ENCODE peak calls at places on chromosomes 3 and 15, in six cellular contexts. M, T, Z, N, Y and F are unnamed samples. For H3K9me3 and H3K4me1, the result is how much of the 10 kb centered on the place peaks cover.

GRCh38 chr3:181716916-181717315 is 5.2 kb downstream of the SOX2 start:
- DNase-seq in Y (no peak), M (no peak), T (no peak), N (no peak), Z (no peak), F (no peak)

GRCh38 chr15:59662260-59662659 is 4.9 kb upstream of the GTF2A2 start:
- DNase-seq in T (no peak), M (no peak), Y (no peak), Z (no peak), N (no peak), F (no peak)

GRCh38 chr3:183253961-183254815 is 1.1 kb downstream of the B3GNT5 start:
- DNase-seq in N (peak), Z (no peak), M (peak), Y (peak), T (no peak), F (no peak)

GRCh38 chr3:142652826-142653292 is 56.7 kb downstream of the PLS1 start:
- DNase-seq in Z (no peak), M (no peak), T (no peak), Y (no peak), N (no peak), F (no peak)

GRCh38 chr3:183281126-183281797 is 28.2 kb downstream of the B3GNT5 start:
- DNase-seq in Y (no peak), T (no peak), Z (no peak), N (no peak), M (no peak), F (no peak)

GRCh38 chr3:61634678-61635077 is 73.3 kb downstream of the PTPRG start:
- DNase-seq in Y (no peak), Z (no peak), N (no peak), M (no peak), T (no peak), F (peak)

GRCh38 chr15:41546846-41547786 is 3.1 kb upstream of the RPAP1 start:
- DNase-seq in T (no peak), Z (no peak), M (peak), N (no peak), Y (no peak), F (peak)

GRCh38 chr3:9250236-9250635 is 790 bp upstream of the SRGAP3 start:
- DNase-seq in N (no peak), T (no peak), Y (no peak), Z (no peak), M (no peak), F (no peak)

GRCh38 chr3:3031358-3031757 is 78.8 kb downstream of the IL5RA start:
- DNase-seq in Z (no peak), T (no peak), M (no peak), Y (no peak), N (no peak), F (no peak)

GRCh38 chr15:66826504-66826903 is 124.5 kb downstream of the SMAD6 start:
- DNase-seq in T (no peak), N (no peak), M (no peak), Y (no peak), Z (no peak), F (no peak)

GRCh38 chr3:50193286-50193685 is 1.9 kb downstream of the GNAT1 start:
- DNase-seq in Z (no peak), Y (peak), N (no peak), T (no peak), M (no peak), F (no peak)

GRCh38 chr15:50227076-50227475 is 38.5 kb downstream of the HDC start:
- DNase-seq in T (no peak), M (peak), N (no peak), Y (no peak), Z (no peak), F (no peak)

GRCh38 chr3:132461544-132461943 is 44.2 kb downstream of the DNAJC13 start:
- DNase-seq in N (no peak), T (no peak), M (no peak), Y (no peak), Z (no peak), F (no peak)

GRCh38 chr15:71669688-71670087 is 140.7 kb upstream of the NR2E3 start:
- DNase-seq in N (no peak), Y (no peak), Z (no peak), T (no peak), M (no peak), F (no peak)

GRCh38 chr3:6805236-6805635 is 55.7 kb upstream of the GRM7 start:
- DNase-seq in Y (no peak), M (no peak), Z (no peak), T (no peak), N (no peak), F (no peak)

GRCh38 chr3:42683875-42684593 is 1.3 kb upstream of the KLHL40 start:
- DNase-seq in Z (peak), N (peak), Y (peak), T (peak), M (peak), F (peak)

GRCh38 chr15:94119923-94120775 is 111.2 kb upstream of the MCTP2 start:
- DNase-seq in T (peak), N (peak), Z (peak), Y (peak), M (peak), F (peak)

GRCh38 chr3:17942856-17943255 is 200.4 kb upstream of the TBC1D5 start:
- DNase-seq in N (no peak), M (no peak), Y (no peak), Z (no peak), T (no peak), F (no peak)

GRCh38 chr3:66561374-66561773 is 60.6 kb upstream of the LRIG1 start:
- DNase-seq in T (no peak), Z (no peak), N (no peak), Y (no peak), M (no peak), F (no peak)

GRCh38 chr3:52322466-52322865 is 6.3 kb downstream of the DNAH1 start:
- DNase-seq in T (no peak), M (no peak), Z (no peak), N (no peak), Y (no peak), F (no peak)

GRCh38 chr3:9600597-9600996 is 47.0 kb upstream of the LHFPL4 start:
- DNase-seq in M (peak), Z (no peak), T (no peak), N (peak), Y (peak), F (no peak)

GRCh38 chr15:82064824-82065223 is 19.0 kb upstream of the MEX3B start:
- DNase-seq in Y (no peak), T (no peak), Z (no peak), M (no peak), N (no peak), F (no peak)

GRCh38 chr3:53009826-53010539 is 35.9 kb downstream of the SFMBT1 start:
- DNase-seq in Y (no peak), Z (no peak), M (no peak), N (no peak), T (no peak), F (no peak)

GRCh38 chr3:183253364-183253960 is 409 bp downstream of the B3GNT5 start:
- DNase-seq in T (peak), Y (peak), M (peak), N (peak), Z (no peak), F (peak)

GRCh38 chr3:31184257-31185003 is 290.0 kb upstream of the GADL1 start:
- DNase-seq in T (no peak), N (no peak), Z (no peak), Y (no peak), M (no peak), F (no peak)

GRCh38 chr15:68407886-68408500 is 24.0 kb downstream of the ITGA11 start:
- DNase-seq in T (no peak), Z (no peak), M (no peak), N (no peak), Y (no peak), F (peak)

GRCh38 chr15:90016721-90017120 is 15.6 kb downstream of the ZNF710 start:
- DNase-seq in Z (no peak), T (no peak), M (no peak), Y (no peak), N (no peak), F (no peak)

GRCh38 chr3:17743660-17743995 is 1.2 kb upstream of the TBC1D5 start:
- DNase-seq in T (no peak), M (no peak), Y (no peak), Z (no peak), N (no peak), F (no peak)

GRCh38 chr3:54133196-54133595 is 10.8 kb downstream of the CACNA2D3 start:
- DNase-seq in M (no peak), T (no peak), Y (no peak), Z (no peak), N (no peak), F (no peak)

GRCh38 chr3:37867144-37867543 is 5.5 kb downstream of the CTDSPL start:
- DNase-seq in N (no peak), T (no peak), M (no peak), Y (no peak), Z (no peak), F (no peak)
- H3K9me3 ChIP-seq in N (under half), T (under half), M (under half), Y (under half), Z (under half), F (under half)

GRCh38 chr3:116140100-116140689 is 305.1 kb downstream of the LSAMP start:
- DNase-seq in M (peak), Y (no peak), T (no peak), Z (no peak), N (no peak), F (peak)
- H3K4me1 ChIP-seq in M (under half), Y (under half), T (under half), Z (under half), N (under half), F (under half)

GRCh38 chr15:99620178-99620577 is 54.4 kb downstream of the MEF2A start:
- DNase-seq in M (no peak), N (no peak), Z (no peak), Y (no peak), T (no peak), F (no peak)

GRCh38 chr15:99618941-99619411 is 53.2 kb downstream of the MEF2A start:
- DNase-seq in Y (peak), Z (no peak), N (no peak), M (no peak), T (no peak), F (no peak)

GRCh38 chr15:99616773-99617342 is 51.1 kb downstream of the MEF2A start:
- DNase-seq in Z (no peak), Y (no peak), T (no peak), M (no peak), N (no peak), F (no peak)

GRCh38 chr15:99621767-99622166 is 56.0 kb downstream of the MEF2A start:
- DNase-seq in Z (no peak), Y (no peak), N (no peak), M (no peak), T (no peak), F (no peak)

DNA sequence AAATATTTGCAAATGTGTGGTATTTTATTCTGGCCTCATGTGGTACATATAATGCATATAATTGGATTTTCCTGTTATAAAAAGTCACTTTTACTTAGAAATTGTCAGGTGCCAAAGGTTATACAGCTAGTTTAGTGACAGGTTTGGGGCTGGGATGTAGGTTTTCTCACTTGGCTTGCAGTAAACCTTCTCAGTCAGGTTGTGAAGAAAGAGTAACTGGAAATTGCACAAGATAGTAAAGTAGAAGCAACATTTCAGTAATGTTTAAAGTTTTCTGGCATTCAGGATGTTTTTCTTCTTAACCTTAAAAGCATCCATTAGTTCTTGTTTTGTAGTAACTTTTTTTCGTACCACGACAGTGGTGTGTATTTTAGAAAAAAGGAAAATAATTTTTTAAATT is 53.9 kb downstream of the MEF2A start:
- DNase-seq in Z (no peak), M (no peak), Y (no peak), T (no peak), N (no peak), F (no peak)
- H3K9me3 ChIP-seq in Z (under half), M (under half), Y (under half), T (under half), N (under half), F (under half)

GRCh38 chr3:149547413-149547812 is 72.9 kb downstream of the TM4SF4 start:
- DNase-seq in M (no peak), Z (no peak), T (peak), N (peak), Y (peak), F (no peak)
- H3K4me1 ChIP-seq in M (half or more), Z (under half), T (under half), N (under half), Y (under half), F (under half)

GRCh38 chr15:34154725-34155204 is 52.9 kb downstream of the PGBD4 start:
- DNase-seq in Z (no peak), Y (no peak), M (peak), N (no peak), T (no peak), F (no peak)
- H3K9me3 ChIP-seq in Z (under half), Y (under half), M (under half), N (under half), T (under half), F (under half)

DNA sequence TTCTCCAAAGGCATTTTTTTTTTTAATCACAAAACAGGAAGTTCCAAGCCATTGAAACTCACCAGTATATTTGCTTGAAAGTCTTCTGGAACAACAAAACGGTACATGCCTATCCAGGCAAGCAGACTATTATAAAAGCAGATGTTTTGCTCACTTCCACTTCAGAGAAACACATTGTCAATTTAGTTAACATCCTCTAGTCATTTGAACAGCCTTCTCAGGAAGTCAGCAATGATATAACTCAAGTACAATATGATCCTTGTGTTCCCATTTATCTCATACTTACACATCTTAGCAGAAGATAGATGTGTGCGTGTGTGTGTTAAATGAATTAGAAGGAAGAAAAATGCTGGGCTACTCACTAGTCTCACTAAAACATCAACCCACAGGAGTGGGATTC is 30.4 kb downstream of the MECOM start:
- DNase-seq in N (no peak), M (no peak), Y (no peak), T (no peak), Z (no peak), F (no peak)
- H3K4me1 ChIP-seq in N (under half), M (under half), Y (under half), T (under half), Z (under half), F (under half)

DNA sequence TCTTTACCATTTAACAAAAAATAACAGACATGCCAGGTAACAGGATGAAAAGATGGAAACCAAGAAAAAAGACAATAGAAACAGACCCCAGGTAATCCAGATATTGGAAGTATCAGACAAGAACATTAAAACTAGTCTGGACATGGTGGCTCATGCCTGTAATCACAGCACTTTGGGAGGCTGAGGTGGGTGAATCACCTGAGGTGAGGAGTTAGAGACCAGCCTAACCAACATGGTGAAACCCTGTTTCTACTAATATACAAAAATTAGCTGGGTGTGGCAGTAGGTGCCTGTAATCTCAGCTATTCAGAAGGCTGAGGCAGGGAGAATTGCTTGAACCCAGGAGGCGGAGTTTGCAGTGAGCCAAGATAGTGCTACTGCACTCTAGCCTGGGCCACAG is 40.6 kb downstream of the ACAD9 start:
- DNase-seq in N (no peak), Y (no peak), Z (no peak), T (no peak), M (no peak), F (no peak)
- H3K9me3 ChIP-seq in N (under half), Y (under half), Z (under half), T (under half), M (under half), F (under half)

DNA sequence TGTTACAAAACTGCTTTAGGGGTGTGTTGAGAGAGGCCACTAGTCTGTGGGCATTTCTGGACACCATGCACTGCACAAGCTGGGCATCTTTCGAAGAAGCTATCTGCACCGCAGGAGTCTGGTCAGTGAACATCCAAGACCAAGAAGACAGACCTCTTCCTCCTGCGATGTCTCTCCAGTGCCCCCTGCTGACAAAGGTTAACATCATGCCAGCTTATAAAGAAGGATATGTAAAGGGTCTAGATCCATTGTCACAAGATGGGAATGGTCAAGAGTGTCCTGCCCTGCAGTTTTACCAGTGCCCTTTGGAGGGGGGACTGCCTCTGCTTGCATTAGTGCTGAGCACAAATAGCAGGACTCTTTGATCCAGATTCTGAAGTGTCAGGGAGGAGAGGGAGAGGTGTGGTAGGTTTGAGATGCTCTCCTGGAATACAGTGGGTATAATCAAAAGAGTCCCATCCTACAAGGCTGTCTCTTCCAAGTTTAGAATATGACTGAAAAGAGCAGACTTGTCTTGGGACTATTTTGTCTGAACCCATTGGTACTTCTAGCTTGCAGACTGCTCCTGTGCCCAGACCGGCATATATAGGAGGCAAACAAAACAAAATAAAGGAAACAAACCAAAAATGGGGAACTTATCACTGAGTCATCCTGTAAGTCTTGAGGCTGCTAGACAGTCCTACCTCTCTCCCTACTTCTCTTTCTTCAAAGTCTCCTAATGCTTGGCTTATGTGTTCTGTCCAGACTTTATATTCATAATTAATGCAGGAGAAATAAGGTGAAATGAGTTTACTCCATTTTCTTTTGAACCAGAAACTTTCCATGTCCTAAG is 266.5 kb downstream of the ZNF385D start:
- DNase-seq in T (no peak), Z (peak), N (peak), M (peak), Y (peak), F (no peak)
- H3K4me1 ChIP-seq in T (under half), Z (under half), N (under half), M (under half), Y (under half), F (under half)

DNA sequence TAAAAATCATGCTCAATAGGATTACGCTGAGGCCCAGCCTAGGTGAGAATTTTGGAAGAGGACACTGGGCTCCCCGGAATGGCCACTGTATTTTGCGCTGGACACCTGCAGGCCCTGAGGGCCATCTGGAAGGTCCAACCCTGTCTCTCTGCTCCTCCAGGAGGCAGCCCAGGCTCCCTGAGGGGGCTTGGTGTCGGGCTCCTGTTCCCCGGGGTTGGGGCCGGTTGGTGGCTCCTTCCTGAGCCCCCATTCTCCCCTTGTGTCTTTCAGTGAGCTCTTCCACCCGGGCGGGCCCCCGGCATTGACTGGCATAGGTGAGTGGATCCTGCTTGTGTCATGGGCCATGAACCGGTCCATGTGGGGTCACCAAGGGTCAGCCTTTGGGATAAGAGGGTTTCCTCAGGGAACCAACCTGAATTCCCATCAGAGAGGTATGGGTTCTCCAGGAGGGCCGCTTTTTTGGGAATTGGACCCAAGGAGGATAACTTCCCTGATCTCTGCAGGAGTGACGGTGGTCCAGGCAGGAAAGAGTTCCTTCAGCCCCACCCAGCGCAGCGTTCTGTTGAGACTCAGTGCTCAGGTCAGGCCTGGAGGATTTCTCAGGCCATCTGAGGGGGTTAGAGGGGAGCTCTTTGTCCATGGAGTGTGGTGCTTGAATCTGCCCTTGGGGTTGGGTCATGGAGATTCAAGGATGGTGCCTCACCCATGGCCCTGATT is 187.8 kb downstream of the UBE3A start:
- DNase-seq in M (no peak), N (no peak), T (no peak), Z (no peak), Y (peak), F (no peak)
- H3K9me3 ChIP-seq in M (under half), N (under half), T (under half), Z (half or more), Y (under half), F (under half)

DNA sequence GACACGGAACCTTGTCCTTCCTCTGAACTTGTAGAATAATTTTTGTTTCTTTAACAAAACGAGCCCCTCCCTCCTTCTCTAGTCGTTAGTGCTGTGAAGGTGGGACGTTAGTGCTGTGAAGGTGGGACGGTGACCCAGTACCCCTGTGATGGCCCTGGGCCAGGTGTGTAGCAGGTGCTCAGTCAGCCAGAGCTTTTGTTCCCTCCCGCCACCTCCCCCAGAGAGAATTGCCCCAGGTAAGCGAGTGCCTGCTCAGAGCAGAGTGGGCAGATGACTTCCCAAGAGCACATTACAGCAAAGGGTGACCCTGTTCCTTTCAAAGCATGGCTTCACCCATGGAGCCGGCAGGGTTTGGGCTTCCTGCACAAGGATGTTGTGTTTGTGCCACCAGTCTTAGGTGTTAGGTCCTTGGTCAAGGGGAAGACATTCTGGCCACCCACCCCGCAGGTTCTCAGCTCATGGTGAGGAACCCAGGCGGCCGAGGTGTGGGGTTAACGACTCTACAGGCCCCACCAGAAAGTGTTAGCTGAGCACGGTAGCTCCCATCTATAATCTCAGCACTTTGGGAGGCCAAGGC is 30.7 kb downstream of the SLC6A6 start:
- DNase-seq in M (no peak), T (no peak), N (no peak), Z (no peak), Y (peak), F (no peak)
- H3K4me1 ChIP-seq in M (half or more), T (under half), N (under half), Z (under half), Y (under half), F (half or more)